ENCODE peak calls at places on chromosome 9, in six cellular contexts. T is HCT116, A is endodermal cell, K is heart right ventricle, S is psoas muscle, U is MM.1S. G is an unnamed sample.

GRCh38 chr9:34375901-34376595 is 650 bp downstream of the MYORG start:
- DNase-seq in S (peak; percentile 84), A (peak; percentile 90), U (peak; percentile 80), K (peak; percentile 57), T (no peak), G (peak; percentile 39)

GRCh38 chr9:116154334-116154975 is 864 bp downstream of the PAPPA start:
- DNase-seq in S (peak; percentile 59), K (peak; percentile 24), T (no peak), U (peak; percentile 35), A (peak; percentile 78), G (no peak)

GRCh38 chr9:109519366-109519765 is 21.3 kb upstream of the PTPN3 start:
- DNase-seq in S (no peak), A (no peak), U (no peak), K (no peak), T (no peak), G (peak; percentile 46)

GRCh38 chr9:13557724-13558123 is 278.2 kb upstream of the MPDZ start:
- DNase-seq in S (no peak), U (no peak), T (no peak), K (no peak), A (no peak), G (no peak)

GRCh38 chr9:4594545-4594944 is 67.5 kb upstream of the PLPP6 start:
- DNase-seq in U (no peak), K (no peak), A (no peak), S (no peak), T (no peak), G (no peak)

GRCh38 chr9:91933556-91934352 is 16.3 kb downstream of the ROR2 start:
- DNase-seq in S (no peak), U (peak; percentile 54), K (no peak), A (peak; percentile 22), T (no peak), G (no peak)

GRCh38 chr9:133166392-133166791 is 2.7 kb upstream of the GBGT1 start:
- DNase-seq in U (no peak), T (no peak), A (no peak), S (peak; percentile 54), K (no peak), G (no peak)

GRCh38 chr9:109745335-109746283 is 34.4 kb upstream of the PALM2AKAP2 start:
- DNase-seq in A (peak; percentile 58), T (no peak), U (no peak), S (no peak), K (peak; percentile 59), G (no peak)

GRCh38 chr9:97647996-97648395 is 14.4 kb downstream of the NCBP1 start:
- DNase-seq in S (no peak), K (no peak), T (no peak), U (no peak), A (no peak), G (no peak)

GRCh38 chr9:32991895-32992595 is 9.4 kb downstream of the APTX start:
- DNase-seq in A (no peak), S (no peak), T (no peak), U (peak; percentile 12), K (no peak), G (no peak)

GRCh38 chr9:95333426-95333825 is 15.9 kb upstream of the FANCC start:
- DNase-seq in U (no peak), A (no peak), S (no peak), K (no peak), T (no peak), G (no peak)

GRCh38 chr9:127937046-127937382 is 640 bp downstream of the DPM2 start:
- DNase-seq in T (no peak), S (no peak), A (no peak), K (no peak), U (no peak), G (no peak)

GRCh38 chr9:127935765-127936221 is 1.9 kb downstream of the DPM2 start:
- DNase-seq in K (peak; percentile 3), U (no peak), T (no peak), A (no peak), S (no peak), G (no peak)

GRCh38 chr9:127936347-127936852 is 1.3 kb downstream of the DPM2 start:
- DNase-seq in S (no peak), A (no peak), U (no peak), T (no peak), K (peak; percentile 8), G (no peak)

GRCh38 chr9:127934986-127935385 is 2.7 kb downstream of the DPM2 start:
- DNase-seq in K (peak; percentile 10), T (no peak), S (no peak), A (no peak), U (no peak), G (no peak)

GRCh38 chr9:127934248-127934647 is 3.4 kb downstream of the DPM2 start:
- DNase-seq in K (peak; percentile 2), U (no peak), T (no peak), A (no peak), S (no peak), G (no peak)
- H3K4me3 ChIP-seq in K (no peak overlapping the region), U (no peak overlapping the region), T (no peak overlapping the region), A (no peak overlapping the region), S (no peak overlapping the region), G (no peak overlapping the region)

GRCh38 chr9:128216781-128217553 is 13.8 kb downstream of the DNM1 start:
- DNase-seq in K (no peak), T (no peak), S (no peak), A (no peak), U (no peak), G (no peak)
- H3K36me3 ChIP-seq in K (no peaks in the 10 kb centered on the region), T (no peaks in the 10 kb centered on the region), S (no peaks in the 10 kb centered on the region), A (peaks cover 16% of the 10 kb centered on the region), U (no peaks in the 10 kb centered on the region), G (no peaks in the 10 kb centered on the region)

GRCh38 chr9:108272350-108272899 is 583.4 kb downstream of the ACTL7B start:
- DNase-seq in K (peak; percentile 46), A (peak; percentile 85), U (peak; percentile 61), S (peak; percentile 68), T (peak; percentile 38), G (peak; percentile 37)
- H3K4me3 ChIP-seq in K (peak overlapping the region; percentile 1), A (no peak overlapping the region), U (peak overlapping the region; percentile 55), S (peak overlapping the region; percentile 37), T (no peak overlapping the region), G (no peak overlapping the region)

DNA sequence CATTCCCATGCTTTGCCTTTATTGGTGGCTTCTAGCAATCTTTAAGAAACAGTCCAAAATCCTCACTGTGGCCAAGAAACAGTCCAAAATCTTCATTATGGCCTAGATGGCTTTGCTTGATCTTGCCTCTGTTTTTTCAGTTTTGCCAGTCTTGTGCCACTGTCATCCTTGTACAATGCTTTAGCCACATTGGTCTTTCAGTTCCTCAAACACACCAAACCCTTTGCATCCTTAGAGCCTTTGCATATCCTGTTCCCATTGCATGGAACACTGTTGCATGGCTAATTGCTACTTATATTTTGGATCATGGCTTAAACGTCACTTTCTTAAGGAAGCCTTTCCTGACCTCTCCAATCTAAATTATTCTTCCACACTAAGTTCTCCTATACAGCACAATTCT is 22.1 kb downstream of the MRRF start:
- DNase-seq in K (no peak), S (no peak), A (no peak), U (no peak), T (no peak), G (no peak)
- H3K36me3 ChIP-seq in K (no peaks in the 10 kb centered on the region), S (peaks cover 77% of the 10 kb centered on the region), A (peaks cover 68% of the 10 kb centered on the region), U (peaks cover 11% of the 10 kb centered on the region), T (peaks cover 29% of the 10 kb centered on the region), G (peaks cover 2% of the 10 kb centered on the region)

GRCh38 chr9:102206432-102206831 is 468.0 kb upstream of the GRIN3A start:
- DNase-seq in U (no peak), T (no peak), A (no peak), S (no peak), K (no peak), G (no peak)
- H3K4me3 ChIP-seq in U (no peak overlapping the region), T (no peak overlapping the region), A (no peak overlapping the region), S (no peak overlapping the region), K (no peak overlapping the region), G (no peak overlapping the region)

DNA sequence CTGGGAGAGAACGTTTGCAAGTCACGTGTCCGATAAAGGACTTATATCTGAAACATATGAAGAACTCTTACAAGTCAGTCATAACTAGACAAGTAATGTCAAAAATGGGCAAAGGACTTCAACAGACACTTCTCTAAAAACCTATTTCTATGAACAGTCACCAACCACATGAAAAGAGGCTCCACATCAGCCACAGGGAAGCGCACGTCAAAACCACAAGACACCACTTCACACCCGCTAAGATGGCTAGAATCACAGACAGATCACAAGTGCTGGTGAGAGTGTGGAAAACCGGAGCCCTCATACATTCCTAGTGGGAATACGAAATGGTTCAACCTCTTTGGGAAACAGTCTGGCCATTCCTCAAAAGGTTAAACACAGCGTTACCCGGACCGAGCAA is 11.5 kb upstream of the CARD9 start:
- DNase-seq in K (no peak), A (no peak), T (no peak), S (no peak), U (no peak), G (no peak)
- H3K36me3 ChIP-seq in K (peaks cover 7% of the 10 kb centered on the region), A (peaks cover 66% of the 10 kb centered on the region), T (peaks cover 38% of the 10 kb centered on the region), S (peaks cover 95% of the 10 kb centered on the region), U (no peaks in the 10 kb centered on the region), G (peaks cover 73% of the 10 kb centered on the region)

GRCh38 chr9:87795178-87795577 is 69.3 kb downstream of the CTSL start:
- DNase-seq in U (no peak), K (no peak), A (no peak), S (no peak), T (no peak), G (no peak)

GRCh38 chr9:87793292-87793691 is 67.4 kb downstream of the CTSL start:
- DNase-seq in U (no peak), K (no peak), S (no peak), A (no peak), T (no peak), G (peak; percentile 45)

GRCh38 chr9:87787735-87788134 is 61.8 kb downstream of the CTSL start:
- DNase-seq in U (no peak), S (no peak), K (no peak), A (no peak), T (no peak), G (no peak)

GRCh38 chr9:87796232-87796631 is 70.3 kb downstream of the CTSL start:
- DNase-seq in K (no peak), U (no peak), S (no peak), T (no peak), A (no peak), G (no peak)

GRCh38 chr9:87792831-87793288 is 66.9 kb downstream of the CTSL start:
- DNase-seq in K (peak; percentile 49), S (peak; percentile 80), A (peak; percentile 79), T (peak; percentile 63), U (peak; percentile 77), G (peak; percentile 96)
- H3K4me3 ChIP-seq in K (no peak overlapping the region), S (no peak overlapping the region), A (no peak overlapping the region), T (peak overlapping the region; percentile 43), U (no peak overlapping the region), G (no peak overlapping the region)

DNA sequence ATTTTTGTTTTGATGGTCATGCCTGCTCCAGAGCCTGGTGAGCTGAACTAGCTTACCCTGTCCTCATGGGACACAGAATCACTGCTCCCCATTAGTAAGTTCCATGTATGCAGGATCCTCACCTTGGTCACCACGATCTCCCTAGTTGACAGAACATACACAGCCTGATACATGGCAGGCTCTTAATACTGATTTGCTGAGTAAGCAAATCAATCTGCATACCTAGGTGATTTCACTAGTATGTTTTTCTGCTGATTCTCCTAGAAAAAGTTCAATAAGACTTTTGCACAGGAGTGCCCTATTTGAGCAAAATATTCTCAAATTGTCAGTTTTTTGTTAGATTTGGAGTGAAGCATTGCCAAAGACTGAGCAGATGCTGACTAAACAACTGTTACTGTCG is 113.7 kb downstream of the ACER2 start:
- DNase-seq in K (no peak), S (no peak), U (no peak), T (no peak), A (no peak), G (no peak)
- H3K36me3 ChIP-seq in K (no peaks in the 10 kb centered on the region), S (no peaks in the 10 kb centered on the region), U (no peaks in the 10 kb centered on the region), T (no peaks in the 10 kb centered on the region), A (no peaks in the 10 kb centered on the region), G (no peaks in the 10 kb centered on the region)